ENCODE peak calls at places on chromosomes 13 and 19, in six cellular contexts. One of them, this sample, is unnamed.

GRCh38 chr13:75481176-75482069 is 546 bp downstream of the TBC1D4 start:
- DNase-seq in activated T-cell treated with anti-CD3 and anti-CD28 coated beads for 24 hours: no peak
- DNase-seq in mesothelial cell of epicardium: peak; percentile 64
- DNase-seq in activated CD8-positive, alpha-beta memory T cell treated with anti-CD3 and anti-CD28 coated beads for 1 hour: no peak
- DNase-seq in A172: no peak
- DNase-seq in type B pancreatic cell: peak; percentile 74
- DNase-seq in this sample: no peak

GRCh38 chr19:39360599-39360998 is 18.4 kb downstream of the SAMD4B start:
- DNase-seq in activated T-cell treated with anti-CD3 and anti-CD28 coated beads for 24 hours: no peak
- DNase-seq in mesothelial cell of epicardium: no peak
- DNase-seq in activated CD8-positive, alpha-beta memory T cell treated with anti-CD3 and anti-CD28 coated beads for 1 hour: no peak
- DNase-seq in A172: no peak
- DNase-seq in type B pancreatic cell: no peak
- DNase-seq in this sample: no peak

GRCh38 chr13:48853381-48854102 is 122.2 kb upstream of the FNDC3A start:
- DNase-seq in activated T-cell treated with anti-CD3 and anti-CD28 coated beads for 24 hours: peak; percentile 28
- DNase-seq in mesothelial cell of epicardium: no peak
- DNase-seq in activated CD8-positive, alpha-beta memory T cell treated with anti-CD3 and anti-CD28 coated beads for 1 hour: no peak
- DNase-seq in A172: no peak
- DNase-seq in type B pancreatic cell: no peak
- DNase-seq in this sample: no peak

GRCh38 chr13:64925284-64925683 is 2304.9 kb downstream of the PCDH9 start:
- DNase-seq in activated T-cell treated with anti-CD3 and anti-CD28 coated beads for 24 hours: no peak
- DNase-seq in mesothelial cell of epicardium: peak; percentile 47
- DNase-seq in activated CD8-positive, alpha-beta memory T cell treated with anti-CD3 and anti-CD28 coated beads for 1 hour: no peak
- DNase-seq in A172: no peak
- DNase-seq in type B pancreatic cell: no peak
- DNase-seq in this sample: no peak

GRCh38 chr19:8615813-8616596 is 5.5 kb upstream of the ADAMTS10 start:
- DNase-seq in activated T-cell treated with anti-CD3 and anti-CD28 coated beads for 24 hours: peak; percentile 41
- DNase-seq in mesothelial cell of epicardium: peak; percentile 74
- DNase-seq in activated CD8-positive, alpha-beta memory T cell treated with anti-CD3 and anti-CD28 coated beads for 1 hour: peak; percentile 32
- DNase-seq in A172: peak; percentile 69
- DNase-seq in type B pancreatic cell: no peak
- DNase-seq in this sample: no peak

GRCh38 chr13:35470671-35471465 is 5.6 kb downstream of the MAB21L1 start:
- DNase-seq in activated T-cell treated with anti-CD3 and anti-CD28 coated beads for 24 hours: no peak
- DNase-seq in mesothelial cell of epicardium: peak; percentile 57
- DNase-seq in activated CD8-positive, alpha-beta memory T cell treated with anti-CD3 and anti-CD28 coated beads for 1 hour: no peak
- DNase-seq in A172: no peak
- DNase-seq in type B pancreatic cell: peak; percentile 79
- DNase-seq in this sample: peak; percentile 56

GRCh38 chr19:30722801-30723200 is 350.6 kb downstream of the ZNF536 start:
- DNase-seq in activated T-cell treated with anti-CD3 and anti-CD28 coated beads for 24 hours: no peak
- DNase-seq in mesothelial cell of epicardium: no peak
- DNase-seq in activated CD8-positive, alpha-beta memory T cell treated with anti-CD3 and anti-CD28 coated beads for 1 hour: no peak
- DNase-seq in A172: no peak
- DNase-seq in type B pancreatic cell: no peak
- DNase-seq in this sample: no peak

GRCh38 chr19:18419195-18419698 is at the start of gene SSBP4:
- DNase-seq in activated T-cell treated with anti-CD3 and anti-CD28 coated beads for 24 hours: peak; percentile 56
- DNase-seq in mesothelial cell of epicardium: peak; percentile 77
- DNase-seq in activated CD8-positive, alpha-beta memory T cell treated with anti-CD3 and anti-CD28 coated beads for 1 hour: peak; percentile 52
- DNase-seq in A172: peak; percentile 55
- DNase-seq in type B pancreatic cell: no peak
- DNase-seq in this sample: peak; percentile 70

GRCh38 chr19:36182612-36183454 is 30.6 kb upstream of the COX7A1 start:
- DNase-seq in activated T-cell treated with anti-CD3 and anti-CD28 coated beads for 24 hours: no peak
- DNase-seq in mesothelial cell of epicardium: no peak
- DNase-seq in activated CD8-positive, alpha-beta memory T cell treated with anti-CD3 and anti-CD28 coated beads for 1 hour: no peak
- DNase-seq in A172: peak; percentile 28
- DNase-seq in type B pancreatic cell: no peak
- DNase-seq in this sample: no peak

GRCh38 chr19:58399903-58400637 is 4.6 kb downstream of the RNF225 start:
- DNase-seq in activated T-cell treated with anti-CD3 and anti-CD28 coated beads for 24 hours: no peak
- DNase-seq in mesothelial cell of epicardium: no peak
- DNase-seq in activated CD8-positive, alpha-beta memory T cell treated with anti-CD3 and anti-CD28 coated beads for 1 hour: no peak
- DNase-seq in A172: no peak
- DNase-seq in type B pancreatic cell: no peak
- DNase-seq in this sample: no peak

GRCh38 chr19:49829200-49829599 is 11.1 kb downstream of the MED25 start:
- DNase-seq in activated T-cell treated with anti-CD3 and anti-CD28 coated beads for 24 hours: no peak
- DNase-seq in mesothelial cell of epicardium: no peak
- DNase-seq in activated CD8-positive, alpha-beta memory T cell treated with anti-CD3 and anti-CD28 coated beads for 1 hour: no peak
- DNase-seq in A172: no peak
- DNase-seq in type B pancreatic cell: no peak
- DNase-seq in this sample: no peak

GRCh38 chr13:88675997-88676396 is 1004.8 kb downstream of the SLITRK5 start:
- DNase-seq in activated T-cell treated with anti-CD3 and anti-CD28 coated beads for 24 hours: no peak
- DNase-seq in mesothelial cell of epicardium: no peak
- DNase-seq in activated CD8-positive, alpha-beta memory T cell treated with anti-CD3 and anti-CD28 coated beads for 1 hour: no peak
- DNase-seq in A172: no peak
- DNase-seq in type B pancreatic cell: no peak
- DNase-seq in this sample: no peak

GRCh38 chr19:834216-834615 is 6.6 kb downstream of the AZU1 start:
- DNase-seq in activated T-cell treated with anti-CD3 and anti-CD28 coated beads for 24 hours: no peak
- DNase-seq in mesothelial cell of epicardium: no peak
- DNase-seq in activated CD8-positive, alpha-beta memory T cell treated with anti-CD3 and anti-CD28 coated beads for 1 hour: no peak
- DNase-seq in A172: no peak
- DNase-seq in type B pancreatic cell: no peak
- DNase-seq in this sample: no peak

GRCh38 chr19:46718157-46718933 is 1.4 kb upstream of the PRKD2 start:
- DNase-seq in activated T-cell treated with anti-CD3 and anti-CD28 coated beads for 24 hours: peak; percentile 35
- DNase-seq in mesothelial cell of epicardium: no peak
- DNase-seq in activated CD8-positive, alpha-beta memory T cell treated with anti-CD3 and anti-CD28 coated beads for 1 hour: peak; percentile 29
- DNase-seq in A172: no peak
- DNase-seq in type B pancreatic cell: no peak
- DNase-seq in this sample: no peak

GRCh38 chr13:47858678-47859050 is 142.4 kb downstream of the SUCLA2 start:
- DNase-seq in activated T-cell treated with anti-CD3 and anti-CD28 coated beads for 24 hours: no peak
- DNase-seq in mesothelial cell of epicardium: no peak
- DNase-seq in activated CD8-positive, alpha-beta memory T cell treated with anti-CD3 and anti-CD28 coated beads for 1 hour: no peak
- DNase-seq in A172: peak; percentile 23
- DNase-seq in type B pancreatic cell: no peak
- DNase-seq in this sample: no peak

GRCh38 chr19:751501-752341 is 809 bp downstream of the MISP start:
- DNase-seq in activated T-cell treated with anti-CD3 and anti-CD28 coated beads for 24 hours: no peak
- DNase-seq in mesothelial cell of epicardium: no peak
- DNase-seq in activated CD8-positive, alpha-beta memory T cell treated with anti-CD3 and anti-CD28 coated beads for 1 hour: no peak
- DNase-seq in A172: peak; percentile 93
- DNase-seq in type B pancreatic cell: no peak
- DNase-seq in this sample: no peak

GRCh38 chr13:39616087-39616694 is 13.2 kb upstream of the LHFPL6 start:
- DNase-seq in activated T-cell treated with anti-CD3 and anti-CD28 coated beads for 24 hours: peak; percentile 20
- DNase-seq in mesothelial cell of epicardium: peak; percentile 50
- DNase-seq in activated CD8-positive, alpha-beta memory T cell treated with anti-CD3 and anti-CD28 coated beads for 1 hour: no peak
- DNase-seq in A172: peak; percentile 49
- DNase-seq in type B pancreatic cell: no peak
- DNase-seq in this sample: no peak

GRCh38 chr19:13507053-13507611 is 853 bp upstream of the CACNA1A start:
- DNase-seq in activated T-cell treated with anti-CD3 and anti-CD28 coated beads for 24 hours: no peak
- DNase-seq in mesothelial cell of epicardium: no peak
- DNase-seq in activated CD8-positive, alpha-beta memory T cell treated with anti-CD3 and anti-CD28 coated beads for 1 hour: no peak
- DNase-seq in A172: no peak
- DNase-seq in type B pancreatic cell: no peak
- DNase-seq in this sample: no peak

GRCh38 chr19:18093439-18094161 is 4.0 kb upstream of the MAST3 start:
- DNase-seq in activated T-cell treated with anti-CD3 and anti-CD28 coated beads for 24 hours: no peak
- DNase-seq in mesothelial cell of epicardium: no peak
- DNase-seq in activated CD8-positive, alpha-beta memory T cell treated with anti-CD3 and anti-CD28 coated beads for 1 hour: no peak
- DNase-seq in A172: peak; percentile 53
- DNase-seq in type B pancreatic cell: no peak
- DNase-seq in this sample: no peak

This sample was measured in nucleus accumbens.